ENCODE peak calls at places on chromosomes 5 and 9, in six cellular contexts. U is uterus, J is choroid plexus epithelial cell, W is HL-60, B is cardiac fibroblast, D is mammary epithelial cell. O is an unnamed sample.

GRCh38 chr5:140565780-140566095 is 1.1 kb downstream of the SLC35A4 start:
- DNase-seq in U (no peak), J (no peak), W (no peak), B (peak), D (no peak), O (no peak)

GRCh38 chr9:130051855-130052254 is 1.9 kb upstream of the GPR107 start:
- DNase-seq in U (no peak), J (no peak), W (no peak), B (no peak), D (peak), O (no peak)

GRCh38 chr5:38462972-38463633 is 93.3 kb downstream of the LIFR start:
- DNase-seq in U (no peak), J (no peak), W (no peak), B (peak), D (no peak), O (no peak)

GRCh38 chr9:100204796-100205195 is 105.8 kb downstream of the INVS start:
- DNase-seq in U (no peak), J (no peak), W (no peak), B (no peak), D (no peak), O (no peak)

GRCh38 chr5:126594676-126595485 is at the start of gene ALDH7A1:
- DNase-seq in U (peak), J (peak), W (no peak), B (peak), D (peak), O (peak)

GRCh38 chr5:125865166-125865815 is 557.9 kb upstream of the GRAMD2B start:
- DNase-seq in U (no peak), J (peak), W (no peak), B (peak), D (peak), O (peak)

GRCh38 chr5:122187426-122187825 is 58.1 kb downstream of the ZNF474 start:
- DNase-seq in U (no peak), J (no peak), W (no peak), B (peak), D (no peak), O (peak)

GRCh38 chr5:90168399-90168798 is 241.2 kb downstream of the CETN3 start:
- DNase-seq in U (no peak), J (no peak), W (no peak), B (no peak), D (no peak), O (no peak)

GRCh38 chr9:27421567-27421966 is 102.5 kb upstream of the IFNK start:
- DNase-seq in U (no peak), J (no peak), W (no peak), B (no peak), D (peak), O (no peak)

GRCh38 chr9:107784235-107784958 is 294.8 kb upstream of the KLF4 start:
- DNase-seq in U (peak), J (peak), W (no peak), B (peak), D (peak), O (peak)

GRCh38 chr9:133148351-133149129 is 15.2 kb downstream of the GBGT1 start:
- DNase-seq in U (peak), J (peak), W (peak), B (peak), D (peak), O (no peak)

GRCh38 chr5:17099946-17100345 is 117.5 kb upstream of the BASP1 start:
- DNase-seq in U (no peak), J (no peak), W (no peak), B (no peak), D (no peak), O (no peak)

GRCh38 chr5:138975098-138975847 is 100.1 kb upstream of the LRRTM2 start:
- DNase-seq in U (peak), J (peak), W (peak), B (peak), D (no peak), O (peak)

GRCh38 chr9:123081824-123082223 is 48.4 kb downstream of the GPR21 start:
- DNase-seq in U (no peak), J (peak), W (peak), B (peak), D (peak), O (peak)

GRCh38 chr9:14322211-14323082 is 8.5 kb upstream of the NFIB start:
- DNase-seq in U (peak), J (peak), W (peak), B (peak), D (peak), O (peak)

GRCh38 chr5:87877023-87877422 is 391.6 kb downstream of the TMEM161B start:
- DNase-seq in U (no peak), J (no peak), W (no peak), B (no peak), D (no peak), O (no peak)

GRCh38 chr9:91162784-91163440 is 198.8 kb downstream of the AUH start:
- DNase-seq in U (no peak), J (no peak), W (peak), B (peak), D (no peak), O (no peak)

GRCh38 chr9:79969866-79970265 is 398.1 kb downstream of the TLE4 start:
- DNase-seq in U (no peak), J (no peak), W (no peak), B (no peak), D (no peak), O (no peak)

GRCh38 chr5:139481580-139482049 is 943 bp downstream of the STING1 start:
- DNase-seq in U (peak), J (peak), W (peak), B (peak), D (peak), O (no peak)

GRCh38 chr5:13248236-13248635 is 696.3 kb downstream of the DNAH5 start:
- DNase-seq in U (no peak), J (peak), W (no peak), B (no peak), D (peak), O (no peak)

GRCh38 chr9:104858271-104858670 is 69.7 kb downstream of the ABCA1 start:
- DNase-seq in U (no peak), J (no peak), W (no peak), B (peak), D (peak), O (no peak)

GRCh38 chr9:27359763-27360162 is 62.8 kb upstream of the EQTN start:
- DNase-seq in U (no peak), J (no peak), W (no peak), B (no peak), D (no peak), O (no peak)

GRCh38 chr9:13082796-13083195 is 196.7 kb downstream of the MPDZ start:
- DNase-seq in U (no peak), J (no peak), W (no peak), B (no peak), D (peak), O (no peak)

GRCh38 chr5:463952-464351 is 21.0 kb downstream of the EXOC3 start:
- DNase-seq in U (no peak), J (no peak), W (peak), B (no peak), D (no peak), O (no peak)

GRCh38 chr5:179378441-179379271 is 33.4 kb upstream of the ADAMTS2 start:
- DNase-seq in U (no peak), J (peak), W (no peak), B (peak), D (no peak), O (peak)

GRCh38 chr5:106876298-106876622 is 794.5 kb downstream of the EFNA5 start:
- DNase-seq in U (no peak), J (no peak), W (no peak), B (no peak), D (no peak), O (no peak)

GRCh38 chr5:58201922-58202648 is 257.8 kb downstream of the PLK2 start:
- DNase-seq in U (no peak), J (no peak), W (no peak), B (no peak), D (peak), O (peak)

GRCh38 chr9:133234577-133235322 is 25.7 kb upstream of the OBP2B start:
- DNase-seq in U (no peak), J (no peak), W (no peak), B (no peak), D (no peak), O (no peak)

GRCh38 chr5:90161399-90161798 is 248.2 kb downstream of the CETN3 start:
- DNase-seq in U (no peak), J (peak), W (peak), B (peak), D (no peak), O (peak)

GRCh38 chr9:37914701-37915358 is 10.9 kb upstream of the SLC25A51 start:
- DNase-seq in U (no peak), J (no peak), W (no peak), B (no peak), D (no peak), O (no peak)

GRCh38 chr9:908806-909205 is 67.3 kb downstream of the DMRT1 start:
- DNase-seq in U (no peak), J (no peak), W (no peak), B (no peak), D (no peak), O (no peak)

GRCh38 chr5:78689893-78690592 is 41.5 kb upstream of the LHFPL2 start:
- DNase-seq in U (no peak), J (no peak), W (no peak), B (no peak), D (no peak), O (no peak)

GRCh38 chr5:94031631-94032030 is 290.2 kb upstream of the POU5F2 start:
- DNase-seq in U (no peak), J (peak), W (no peak), B (peak), D (no peak), O (no peak)

GRCh38 chr5:180825768-180826525 is 23.3 kb upstream of the MGAT1 start:
- DNase-seq in U (no peak), J (peak), W (no peak), B (peak), D (peak), O (peak)

GRCh38 chr5:92884464-92884863 is 696.6 kb downstream of the NR2F1-AS1 start:
- DNase-seq in U (no peak), J (no peak), W (no peak), B (no peak), D (no peak), O (peak)

GRCh38 chr5:40991168-40991980 is 79.8 kb downstream of the MROH2B start:
- DNase-seq in U (peak), J (peak), W (no peak), B (peak), D (peak), O (peak)

GRCh38 chr9:95277509-95277908 is 40.0 kb downstream of the FANCC start:
- DNase-seq in U (no peak), J (no peak), W (no peak), B (no peak), D (no peak), O (no peak)

GRCh38 chr9:2526071-2526862 is 95.3 kb upstream of the VLDLR start:
- DNase-seq in U (no peak), J (no peak), W (no peak), B (no peak), D (no peak), O (no peak)

GRCh38 chr9:23841304-23841703 is 15.3 kb upstream of the ELAVL2 start:
- DNase-seq in U (no peak), J (no peak), W (no peak), B (no peak), D (peak), O (no peak)

GRCh38 chr9:23842531-23843129 is 16.6 kb upstream of the ELAVL2 start:
- DNase-seq in U (no peak), J (no peak), W (no peak), B (no peak), D (no peak), O (no peak)
- TF ChIP-seq CTCF in U (no peak), J (no peak), W (no peak), B (no peak), D (peak), O (no peak)

GRCh38 chr5:73299665-73300435 is 126.9 kb downstream of the TMEM174 start:
- DNase-seq in U (no peak), J (peak), W (no peak), B (no peak), D (no peak), O (no peak)
- H3K4me3 ChIP-seq in U (no peak), J (peak), W (no peak), B (no peak), D (no peak), O (peak)

GRCh38 chr9:16575142-16575877 is 295.2 kb downstream of the BNC2 start:
- DNase-seq in U (no peak), J (no peak), W (no peak), B (peak), D (no peak), O (no peak)
- TF ChIP-seq CTCF in U (peak), J (peak), W (no peak), B (no peak), D (peak), O (peak)

DNA sequence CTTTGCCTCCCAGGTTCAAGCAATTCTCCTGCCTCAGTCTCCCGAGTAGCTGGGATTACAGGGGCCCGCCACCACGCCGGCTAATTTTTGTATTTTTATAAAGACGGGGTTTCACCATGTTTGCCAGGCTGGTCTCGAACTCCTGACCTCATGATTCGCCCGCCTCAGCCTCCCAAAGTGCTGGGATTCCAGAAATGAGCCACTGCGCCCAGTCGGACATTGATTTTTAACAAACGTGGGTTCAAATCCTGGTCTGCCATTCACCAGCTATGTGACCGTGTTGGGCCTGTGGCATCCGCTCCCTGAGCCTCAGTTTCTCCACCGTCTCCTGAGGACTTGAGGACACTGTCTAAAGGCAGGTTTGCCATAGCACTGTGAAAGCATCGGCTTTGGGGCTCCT is 41.8 kb upstream of the NEK6 start:
- DNase-seq in U (no peak), J (no peak), W (no peak), B (no peak), D (no peak), O (no peak)
- H3K4me3 ChIP-seq in U (no peak), J (no peak), W (no peak), B (no peak), D (no peak), O (no peak)

O was measured in brain microvascular endothelial cell.